ENCODE peak calls at places on chromosomes 7 and 10, in seven cellular contexts. P is heart right ventricle, A is endothelial cell of umbilical vein, L is tibial artery, X is fibroblast of the aortic adventitia, S is HCT116, C is thyroid gland. K is an unnamed sample.

GRCh38 chr10:100670828-100671479 is 74.4 kb upstream of the PAX2 start:
- DNase-seq in P (no peak), X (no peak), L (no peak), S (no peak), A (no peak), C (no peak), K (peak; percentile 3)

GRCh38 chr10:24825551-24825950 is 101.9 kb upstream of the ARHGAP21 start:
- DNase-seq in P (no peak), S (no peak), A (peak; percentile 5), L (no peak), X (peak; percentile 76), C (no peak), K (peak; percentile 65)

GRCh38 chr7:53993205-53993604 is 549.0 kb upstream of the VSTM2A start:
- DNase-seq in S (no peak), P (no peak), X (no peak), A (no peak), L (no peak), C (no peak), K (no peak)

GRCh38 chr7:36296284-36296683 is 93.4 kb upstream of the ANLN start:
- DNase-seq in X (no peak), A (no peak), L (no peak), S (no peak), P (no peak), C (no peak), K (no peak)

GRCh38 chr10:70672165-70672992 is at the start of gene ADAMTS14:
- DNase-seq in A (no peak), L (no peak), X (peak; percentile 38), C (peak; percentile 49), P (no peak), S (peak; percentile 29), K (peak; percentile 36)

GRCh38 chr10:99430116-99430450 is 341 bp downstream of the GOT1 start:
- DNase-seq in C (no peak), A (no peak), X (no peak), P (no peak), L (no peak), S (no peak), K (no peak)

GRCh38 chr10:86345296-86346168 is 21.1 kb downstream of the GRID1 start:
- DNase-seq in C (peak; percentile 79), A (no peak), L (no peak), X (no peak), P (no peak), S (peak; percentile 51), K (no peak)

GRCh38 chr7:22402250-22402649 is 45.3 kb upstream of the RAPGEF5 start:
- DNase-seq in A (no peak), X (no peak), P (no peak), S (no peak), C (no peak), L (no peak), K (no peak)

GRCh38 chr10:131706476-131706875 is 194.3 kb upstream of the PPP2R2D start:
- DNase-seq in P (no peak), C (no peak), A (no peak), S (no peak), X (no peak), L (no peak), K (no peak)

GRCh38 chr10:131125511-131126225 is 185.9 kb downstream of the TCERG1L start:
- DNase-seq in A (no peak), L (no peak), S (no peak), X (no peak), P (no peak), C (no peak), K (no peak)

GRCh38 chr10:62614389-62615157 is 189.9 kb upstream of the ADO start:
- DNase-seq in L (no peak), P (no peak), X (no peak), C (no peak), S (no peak), A (no peak), K (no peak)

GRCh38 chr10:91652364-91652763 is 19.5 kb upstream of the PPP1R3C start:
- DNase-seq in C (peak; percentile 40), S (peak; percentile 86), X (peak; percentile 87), P (no peak), A (no peak), L (no peak), K (peak; percentile 84)

GRCh38 chr7:88111136-88111748 is 108.6 kb downstream of the SRI start:
- DNase-seq in L (no peak), P (no peak), A (peak; percentile 65), C (no peak), S (peak; percentile 36), X (peak; percentile 65), K (peak; percentile 71)

GRCh38 chr10:122419890-122420623 is 34.4 kb upstream of the ARMS2 start:
- DNase-seq in L (no peak), P (no peak), S (no peak), X (peak; percentile 95), A (no peak), C (no peak), K (peak; percentile 73)

GRCh38 chr10:75165684-75166622 is 44.6 kb upstream of the VDAC2 start:
- DNase-seq in L (no peak), A (no peak), S (no peak), C (no peak), P (no peak), X (peak; percentile 16), K (peak; percentile 50)

GRCh38 chr10:123203393-123204126 is 49.4 kb downstream of the BUB3 start:
- DNase-seq in P (no peak), L (no peak), C (no peak), A (no peak), S (no peak), X (no peak), K (no peak)

GRCh38 chr7:44121761-44122420 is 1.5 kb downstream of the POLD2 start:
- DNase-seq in P (no peak), C (no peak), A (no peak), S (no peak), L (no peak), X (no peak), K (no peak)

GRCh38 chr10:4384254-4384653 is 441.8 kb upstream of the AKR1E2 start:
- DNase-seq in A (peak; percentile 89), P (no peak), X (peak; percentile 41), L (no peak), C (no peak), S (no peak), K (peak; percentile 62)

GRCh38 chr7:131606346-131607290 is 50.2 kb upstream of the PODXL start:
- DNase-seq in A (no peak), X (peak; percentile 33), P (no peak), S (no peak), C (peak; percentile 36), L (no peak), K (no peak)

GRCh38 chr10:70328987-70329386 is 45.2 kb upstream of the NPFFR1 start:
- DNase-seq in S (no peak), P (no peak), A (no peak), C (no peak), X (peak; percentile 23), L (no peak), K (no peak)

GRCh38 chr10:35336921-35337741 is 822 bp downstream of the CCNY start:
- DNase-seq in S (no peak), P (peak; percentile 28), L (peak; percentile 30), X (no peak), C (peak; percentile 56), A (peak; percentile 36), K (no peak)

GRCh38 chr7:46651561-46652088 is 730.6 kb upstream of the IGFBP3 start:
- DNase-seq in C (no peak), S (peak; percentile 47), X (no peak), P (no peak), L (no peak), A (no peak), K (no peak)

GRCh38 chr10:1199897-1200721 is 143.9 kb downstream of the WDR37 start:
- DNase-seq in P (no peak), X (no peak), A (no peak), C (no peak), L (peak; percentile 5), S (no peak), K (no peak)

GRCh38 chr7:131488361-131488760 is 68.1 kb downstream of the PODXL start:
- DNase-seq in L (no peak), X (peak; percentile 34), A (peak; percentile 40), S (no peak), C (no peak), P (no peak), K (peak; percentile 50)

GRCh38 chr7:143381427-143382125 is 431 bp downstream of the ZYX start:
- DNase-seq in S (no peak), X (peak; percentile 82), C (peak; percentile 84), L (peak; percentile 76), A (peak; percentile 68), P (peak; percentile 84), K (peak; percentile 84)

GRCh38 chr7:91353923-91354322 is 89.7 kb downstream of the FZD1 start:
- DNase-seq in S (no peak), L (no peak), C (no peak), A (no peak), X (no peak), P (no peak), K (no peak)

GRCh38 chr10:50807851-50808776 is 68.4 kb downstream of the ASAH2B start:
- DNase-seq in P (no peak), A (no peak), S (no peak), L (no peak), C (no peak), X (peak; percentile 15), K (peak; percentile 74)

GRCh38 chr7:37916673-37917660 is at the start of gene SFRP4:
- DNase-seq in X (peak; percentile 90), S (peak; percentile 34), C (peak; percentile 55), P (peak; percentile 61), A (peak; percentile 56), L (peak; percentile 69), K (peak; percentile 65)

GRCh38 chr10:114925675-114926204 is 12.3 kb upstream of the TRUB1 start:
- DNase-seq in A (peak; percentile 77), L (no peak), P (no peak), X (peak; percentile 55), S (no peak), C (no peak), K (peak; percentile 41)
- TF ChIP-seq CTCF in A (no peak), L (no peak), P (no peak), X (no peak), S (no peak), C (no peak), K (no peak)

GRCh38 chr7:73827568-73828106 is 3.2 kb upstream of the CLDN4 start:
- DNase-seq in S (peak; percentile 87), X (no peak), P (no peak), A (peak; percentile 10), C (peak; percentile 98), L (peak; percentile 53), K (no peak)
- H3K4me3 ChIP-seq in S (peak overlapping the region; percentile 31), X (no peak overlapping the region), P (no peak overlapping the region), A (no peak overlapping the region), C (no peak overlapping the region), L (no peak overlapping the region), K (no peak overlapping the region)

DNA sequence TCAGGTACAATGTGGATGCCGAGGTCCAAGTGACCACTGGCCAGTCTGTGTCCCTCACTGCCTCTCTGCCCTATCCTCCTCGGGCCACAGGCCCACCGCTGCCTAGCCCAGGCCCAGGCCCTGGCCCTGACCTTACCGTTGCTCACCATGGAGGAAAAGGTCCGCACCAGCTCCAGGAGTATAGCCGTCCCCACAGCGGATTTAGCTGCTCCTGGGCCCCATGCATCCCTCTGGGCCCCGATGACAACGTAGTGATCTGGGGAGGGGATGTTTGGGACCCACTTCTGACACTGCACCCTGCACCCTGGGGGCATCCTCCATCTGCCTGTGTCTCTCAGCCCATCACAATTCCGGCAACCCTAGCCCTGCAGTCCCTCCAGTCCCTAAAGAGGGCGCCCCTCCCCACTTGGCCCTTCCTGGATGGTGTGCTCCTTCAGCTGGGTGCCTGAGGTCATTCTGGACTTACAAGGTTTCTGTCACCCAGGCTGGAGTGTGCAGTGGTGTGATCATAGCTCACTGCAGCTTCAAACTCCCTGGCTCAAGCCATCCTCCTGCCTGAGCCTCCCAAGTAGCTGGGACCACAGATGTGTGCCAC is 12.1 kb downstream of the TFR2 start:
- DNase-seq in C (no peak), A (no peak), P (no peak), L (no peak), X (no peak), S (peak; percentile 28), K (peak; percentile 34)
- TF ChIP-seq CTCF in C (no peak), A (peak; percentile 17), P (no peak), L (no peak), X (peak; percentile 39), S (peak; percentile 63), K (peak; percentile 64)

GRCh38 chr7:5703572-5704533 is 77.6 kb downstream of the RNF216 start:
- DNase-seq in L (no peak), S (no peak), P (no peak), A (no peak), X (no peak), C (no peak), K (peak; percentile 47)
- H3K4me3 ChIP-seq in L (no peak overlapping the region), S (no peak overlapping the region), P (no peak overlapping the region), A (no peak overlapping the region), X (no peak overlapping the region), C (no peak overlapping the region), K (no peak overlapping the region)

K was measured in choroid plexus epithelial cell.